ENCODE peak calls at places on chromosomes 4 and X, in five cellular contexts. N is CD8-positive, alpha-beta memory T cell; P is iPS DF 6.9; Q is WERI-Rb-1; L is Peyer's patch. E is an unnamed sample.

GRCh38 chrX:80432441-80432840 is 12.2 kb downstream of the TENT5D start:
- DNase-seq in N (no peak), P (no peak), Q (no peak), L (no peak), E (no peak)

GRCh38 chr4:72777436-72777835 is 208.4 kb upstream of the ADAMTS3 start:
- DNase-seq in N (no peak), P (no peak), Q (no peak), L (no peak), E (no peak)

GRCh38 chr4:186104895-186105720 is 604 bp downstream of the FAM149A start:
- DNase-seq in N (peak; percentile 10), P (no peak), Q (peak; percentile 23), L (peak; percentile 58), E (no peak)

GRCh38 chrX:105307762-105308161 is 87.3 kb upstream of the TEX13A start:
- DNase-seq in N (no peak), P (no peak), Q (no peak), L (no peak), E (no peak)

GRCh38 chrX:103330601-103331397 is 760 bp downstream of the TCEAL7 start:
- DNase-seq in N (no peak), P (no peak), Q (no peak), L (no peak), E (no peak)

GRCh38 chr4:114019276-114019971 is 40.0 kb upstream of the ARSJ start:
- DNase-seq in N (no peak), P (no peak), Q (no peak), L (no peak), E (no peak)

GRCh38 chrX:153722704-153723350 is 1.4 kb downstream of the BCAP31 start:
- DNase-seq in N (no peak), P (no peak), Q (no peak), L (no peak), E (no peak)

GRCh38 chrX:16061296-16061695 is 62.1 kb upstream of the GRPR start:
- DNase-seq in N (no peak), P (no peak), Q (no peak), L (no peak), E (no peak)

GRCh38 chr4:52059372-52059771 is 8.3 kb downstream of the SPATA18 start:
- DNase-seq in N (no peak), P (no peak), Q (no peak), L (no peak), E (no peak)

GRCh38 chrX:85089321-85089840 is 85.7 kb downstream of the APOOL start:
- DNase-seq in N (no peak), P (no peak), Q (no peak), L (no peak), E (no peak)

GRCh38 chr4:76002176-76002575 is 5.1 kb downstream of the CXCL9 start:
- DNase-seq in N (no peak), P (no peak), Q (no peak), L (no peak), E (no peak)

GRCh38 chr4:140644470-140645185 is 75.9 kb upstream of the UCP1 start:
- DNase-seq in N (no peak), P (no peak), Q (no peak), L (no peak), E (no peak)

GRCh38 chrX:23403849-23404248 is 69.2 kb downstream of the PTCHD1 start:
- DNase-seq in N (no peak), P (no peak), Q (peak; percentile 15), L (no peak), E (no peak)

GRCh38 chr4:89684536-89684935 is 152.4 kb downstream of the SNCA start:
- DNase-seq in N (no peak), P (no peak), Q (no peak), L (no peak), E (no peak)

GRCh38 chr4:89685277-89685676 is 151.7 kb downstream of the SNCA start:
- DNase-seq in N (no peak), P (no peak), Q (no peak), L (no peak), E (no peak)

GRCh38 chr4:89682808-89683207 is 154.2 kb downstream of the SNCA start:
- DNase-seq in N (no peak), P (no peak), Q (peak; percentile 45), L (no peak), E (no peak)

GRCh38 chr4:89681671-89682070 is 155.3 kb downstream of the SNCA start:
- DNase-seq in N (no peak), P (no peak), Q (no peak), L (no peak), E (no peak)

DNA sequence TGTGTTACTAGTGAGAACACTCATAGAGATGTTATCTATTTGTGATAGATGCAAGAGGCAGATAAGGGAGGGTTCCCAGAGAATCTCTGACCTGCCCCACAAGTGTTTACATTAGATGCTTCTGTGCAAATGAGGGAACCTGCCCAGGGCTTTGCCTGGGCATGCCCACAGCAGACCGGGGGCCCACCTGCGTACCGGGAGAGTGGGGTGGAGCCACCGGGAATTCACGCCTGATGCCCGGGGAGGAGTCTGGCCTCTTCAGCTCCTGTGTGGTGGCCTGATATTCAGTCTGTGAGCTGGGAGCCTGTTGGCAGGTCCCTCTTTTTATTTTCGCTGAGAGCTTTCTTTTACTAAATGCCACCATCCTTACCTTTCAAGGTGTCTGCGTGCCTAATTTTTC is 155.7 kb downstream of the SNCA start:
- DNase-seq in N (no peak), P (peak; percentile 48), Q (peak; percentile 53), L (peak; percentile 57), E (no peak)
- H3K4me3 ChIP-seq in N (no peak overlapping the region), P (peak overlapping the region; percentile 42), Q (no peak overlapping the region), L (no peak overlapping the region), E (no peak overlapping the region)

GRCh38 chrX:7074908-7075204 is 72.7 kb upstream of the STS start:
- DNase-seq in N (no peak), P (no peak), Q (no peak), L (no peak), E (no peak)
- H3K9me3 ChIP-seq in N (no peaks in the 10 kb centered on the region), P (no peaks in the 10 kb centered on the region), Q (no peaks in the 10 kb centered on the region), L (no peaks in the 10 kb centered on the region), E (no peaks in the 10 kb centered on the region)

DNA sequence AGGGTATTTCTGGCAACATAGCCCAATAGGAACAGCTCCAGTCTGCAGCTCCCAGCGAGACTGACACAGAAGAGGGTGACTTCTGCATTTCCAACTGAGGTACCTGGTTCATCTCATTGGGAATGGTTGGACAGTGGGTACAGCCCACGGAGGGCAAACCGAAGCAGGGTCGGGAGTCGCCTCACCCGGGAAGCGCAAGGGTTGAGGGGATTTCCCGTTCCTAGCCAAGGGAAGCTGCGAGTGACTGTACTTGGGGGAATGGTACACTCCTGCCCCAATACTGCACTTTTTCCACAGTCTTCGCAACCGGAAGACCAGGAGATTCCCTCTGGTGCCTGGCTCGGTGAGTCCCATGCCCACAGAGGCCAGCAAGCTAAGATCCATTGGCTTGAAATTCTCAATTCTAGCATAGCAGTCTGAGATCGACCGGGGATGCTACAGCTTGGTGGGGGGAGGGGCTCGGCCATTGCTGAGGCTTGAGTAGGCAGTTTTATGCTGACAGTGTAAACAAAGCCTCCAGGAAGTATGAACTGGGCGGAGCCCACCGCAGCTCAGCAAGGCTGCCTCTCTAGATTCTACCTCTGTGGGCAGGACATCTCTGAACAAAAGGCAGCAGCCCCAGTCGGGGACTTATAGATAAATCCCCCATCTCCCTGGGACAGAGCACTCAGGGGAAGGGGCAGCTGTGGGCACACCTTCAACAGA is 14.0 kb upstream of the ADAD1 start:
- DNase-seq in N (peak; percentile 1), P (no peak), Q (no peak), L (no peak), E (no peak)
- H3K4me3 ChIP-seq in N (no peak overlapping the region), P (no peak overlapping the region), Q (no peak overlapping the region), L (no peak overlapping the region), E (no peak overlapping the region)

DNA sequence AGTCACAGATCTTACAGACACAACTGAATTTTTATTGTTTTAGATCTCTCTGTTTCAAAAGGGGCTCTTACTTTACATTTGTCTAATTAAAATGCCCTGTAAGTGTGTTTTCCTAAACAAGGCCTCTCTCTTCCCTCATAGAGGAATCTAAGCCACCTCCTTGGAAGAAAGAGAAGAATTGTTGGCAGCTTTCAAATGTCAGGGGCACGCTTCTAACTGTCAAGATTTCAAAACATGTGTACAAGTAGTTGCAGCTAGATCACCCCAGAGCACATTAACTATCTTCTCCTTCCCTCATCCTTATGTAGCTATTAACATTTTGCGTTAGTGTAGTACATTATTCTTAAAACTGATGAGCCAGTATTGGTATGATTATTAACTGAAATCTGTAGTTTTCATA is 266.5 kb upstream of the BOD1L1 start:
- DNase-seq in N (no peak), P (no peak), Q (no peak), L (no peak), E (no peak)
- H3K9me3 ChIP-seq in N (no peaks in the 10 kb centered on the region), P (no peaks in the 10 kb centered on the region), Q (no peaks in the 10 kb centered on the region), L (no peaks in the 10 kb centered on the region), E (no peaks in the 10 kb centered on the region)